ENCODE peak calls at places on chromosomes 7 and 10, in five cellular contexts. G is AG10803, Z is A673, J is hepatocyte, E is heart left ventricle. O is an unnamed sample.

GRCh38 chr10:31582365-31583052 is 263.5 kb downstream of the ZEB1 start:
- DNase-seq in G (peak), Z (no peak), J (peak), E (peak), O (peak)

GRCh38 chr10:18368681-18369080 is 228.5 kb downstream of the CACNB2 start:
- DNase-seq in G (peak), Z (peak), J (peak), E (no peak), O (peak)

GRCh38 chr7:21566094-21566493 is 23.3 kb downstream of the DNAH11 start:
- DNase-seq in G (no peak), Z (no peak), J (no peak), E (no peak), O (no peak)

GRCh38 chr7:80460857-80461256 is 51.0 kb downstream of the GNAT3 start:
- DNase-seq in G (no peak), Z (no peak), J (no peak), E (no peak), O (no peak)

GRCh38 chr7:40721344-40721949 is 586.6 kb downstream of the SUGCT start:
- DNase-seq in G (peak), Z (no peak), J (no peak), E (no peak), O (peak)

GRCh38 chr7:123769371-123769770 is 20.6 kb upstream of the WASL start:
- DNase-seq in G (peak), Z (no peak), J (no peak), E (peak), O (peak)

GRCh38 chr10:3045471-3046209 is 21.7 kb upstream of the PFKP start:
- DNase-seq in G (peak), Z (no peak), J (peak), E (peak), O (peak)

GRCh38 chr7:101814081-101814995 is 3.1 kb upstream of the CUX1 start:
- DNase-seq in G (peak), Z (peak), J (peak), E (peak), O (peak)

GRCh38 chr10:102612964-102613275 is 31.4 kb upstream of the TRIM8 start:
- DNase-seq in G (no peak), Z (no peak), J (no peak), E (no peak), O (no peak)

GRCh38 chr10:133230387-133231195 is 574 bp downstream of the UTF1 start:
- DNase-seq in G (no peak), Z (no peak), J (peak), E (no peak), O (no peak)

GRCh38 chr7:81887098-81887497 is 117.3 kb upstream of the HGF start:
- DNase-seq in G (no peak), Z (peak), J (no peak), E (no peak), O (peak)

GRCh38 chr7:6718124-6718523 is 11.4 kb upstream of the ZNF12 start:
- DNase-seq in G (no peak), Z (no peak), J (no peak), E (no peak), O (no peak)
- TF ChIP-seq CTCF in G (no peak), Z (no peak), J (no peak), E (no peak), O (peak)

GRCh38 chr10:13440709-13441061 is 88.1 kb downstream of the BEND7 start:
- DNase-seq in G (no peak), Z (no peak), J (no peak), E (no peak), O (no peak)
- TF ChIP-seq CTCF in G (no peak), Z (no peak), J (no peak), E (no peak), O (no peak)

DNA sequence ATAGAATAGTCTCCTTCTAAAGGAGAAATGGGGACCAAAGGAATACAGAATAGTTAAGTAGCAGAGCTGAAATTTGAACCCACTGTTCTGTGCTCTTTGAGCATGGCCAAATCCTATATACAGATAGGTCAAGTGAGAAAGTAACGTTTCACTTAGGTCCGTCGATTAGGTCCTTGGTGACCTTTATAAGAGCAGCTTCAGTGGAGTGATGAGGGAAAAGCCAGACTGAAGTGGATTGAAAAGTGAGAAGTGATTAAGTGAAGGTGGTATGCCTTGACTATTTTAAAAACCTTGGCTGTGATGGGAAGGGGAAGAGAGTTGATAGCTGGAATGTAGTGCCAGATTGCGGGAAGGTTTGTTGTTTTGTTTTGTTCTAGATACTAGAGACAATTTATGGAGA is 10.6 kb upstream of the LSMEM1 start:
- DNase-seq in G (no peak), Z (no peak), J (no peak), E (no peak), O (no peak)
- TF ChIP-seq CTCF in G (no peak), Z (no peak), J (no peak), E (no peak), O (no peak)

GRCh38 chr10:124792998-124793352 is 1.3 kb upstream of the EEF1AKMT2 start:
- DNase-seq in G (no peak), Z (no peak), J (no peak), E (no peak), O (no peak)

GRCh38 chr10:124791378-124792348 is at the start of gene EEF1AKMT2:
- DNase-seq in G (peak), Z (peak), J (peak), E (peak), O (peak)
- TF ChIP-seq CTCF in G (no peak), Z (peak), J (peak), E (peak), O (peak)

GRCh38 chr10:106401967-106402366 is 762.5 kb downstream of the SORCS1 start:
- DNase-seq in G (no peak), Z (no peak), J (no peak), E (no peak), O (no peak)

GRCh38 chr10:106402455-106402854 is 762.1 kb downstream of the SORCS1 start:
- DNase-seq in G (no peak), Z (no peak), J (no peak), E (no peak), O (no peak)

GRCh38 chr10:106399112-106399511 is 765.4 kb downstream of the SORCS1 start:
- DNase-seq in G (no peak), Z (no peak), J (no peak), E (no peak), O (no peak)

GRCh38 chr10:106396192-106396591 is 768.3 kb downstream of the SORCS1 start:
- DNase-seq in G (no peak), Z (no peak), J (no peak), E (no peak), O (no peak)

DNA sequence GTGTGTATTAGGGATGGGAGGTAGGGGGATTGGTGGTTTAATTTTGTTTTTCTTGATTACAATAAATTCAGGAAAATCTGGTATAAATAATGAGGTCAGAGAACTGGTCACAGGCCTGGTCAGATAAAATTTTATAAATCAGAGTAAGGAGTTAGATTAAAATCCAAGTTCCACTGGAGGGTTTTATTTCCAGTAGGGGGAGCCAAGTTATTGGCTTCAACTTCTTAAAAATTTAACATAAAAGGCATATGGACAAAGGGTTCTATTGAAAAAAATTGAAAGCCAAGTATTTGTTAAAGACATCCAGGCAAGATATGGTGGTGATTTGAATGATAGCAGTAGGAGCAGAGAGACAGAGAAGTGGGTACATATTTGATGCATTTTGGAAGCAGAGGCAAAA is 763.3 kb downstream of the SORCS1 start:
- DNase-seq in G (no peak), Z (peak), J (no peak), E (no peak), O (peak)
- TF ChIP-seq CTCF in G (peak), Z (peak), J (peak), E (no peak), O (peak)

GRCh38 chr10:11282156-11282555 is 264.5 kb downstream of the CELF2 start:
- DNase-seq in G (no peak), Z (no peak), J (no peak), E (no peak), O (no peak)

GRCh38 chr10:11284291-11285085 is 266.8 kb downstream of the CELF2 start:
- DNase-seq in G (no peak), Z (no peak), J (no peak), E (no peak), O (no peak)

GRCh38 chr10:11282661-11283060 is 265.0 kb downstream of the CELF2 start:
- DNase-seq in G (no peak), Z (no peak), J (no peak), E (no peak), O (no peak)

GRCh38 chr10:11286261-11286989 is 268.8 kb downstream of the CELF2 start:
- DNase-seq in G (no peak), Z (no peak), J (no peak), E (no peak), O (no peak)

GRCh38 chr10:11285171-11285570 is 267.5 kb downstream of the CELF2 start:
- DNase-seq in G (no peak), Z (peak), J (peak), E (no peak), O (peak)
- TF ChIP-seq CTCF in G (peak), Z (peak), J (peak), E (no peak), O (no peak)